ENCODE peak calls at places on chromosome 15, in five cellular contexts. One of them, this sample, is unnamed.

GRCh38 chr15:69474291-69474690 is 21.7 kb downstream of the RPLP1 start:
- DNase-seq in hippocampal formation: no peak
- DNase-seq in AML-193: no peak
- DNase-seq in sigmoid colon: no peak
- DNase-seq in HS-27A: no peak
- DNase-seq in this sample: no peak

GRCh38 chr15:46277994-46278885 is 643.4 kb downstream of the SQOR start:
- DNase-seq in hippocampal formation: peak
- DNase-seq in AML-193: no peak
- DNase-seq in sigmoid colon: no peak
- DNase-seq in HS-27A: no peak
- DNase-seq in this sample: no peak

GRCh38 chr15:99177679-99178078 is 71.7 kb downstream of the TTC23 start:
- DNase-seq in hippocampal formation: no peak
- DNase-seq in AML-193: no peak
- DNase-seq in sigmoid colon: no peak
- DNase-seq in HS-27A: no peak
- DNase-seq in this sample: no peak

GRCh38 chr15:73744293-73744692 is 8.9 kb downstream of the INSYN1 start:
- DNase-seq in hippocampal formation: no peak
- DNase-seq in AML-193: no peak
- DNase-seq in sigmoid colon: no peak
- DNase-seq in HS-27A: no peak
- DNase-seq in this sample: no peak

GRCh38 chr15:38035701-38036100 is 101.3 kb downstream of the TMCO5A start:
- DNase-seq in hippocampal formation: no peak
- DNase-seq in AML-193: no peak
- DNase-seq in sigmoid colon: no peak
- DNase-seq in HS-27A: peak
- DNase-seq in this sample: no peak

GRCh38 chr15:68815598-68815997 is 5.1 kb downstream of the ANP32A start:
- DNase-seq in hippocampal formation: no peak
- DNase-seq in AML-193: peak
- DNase-seq in sigmoid colon: no peak
- DNase-seq in HS-27A: peak
- DNase-seq in this sample: no peak

GRCh38 chr15:51887887-51888592 is 58.6 kb downstream of the TMOD3 start:
- DNase-seq in hippocampal formation: no peak
- DNase-seq in AML-193: no peak
- DNase-seq in sigmoid colon: no peak
- DNase-seq in HS-27A: no peak
- DNase-seq in this sample: no peak

GRCh38 chr15:56286213-56286612 is 42.5 kb upstream of the RFX7 start:
- DNase-seq in hippocampal formation: no peak
- DNase-seq in AML-193: no peak
- DNase-seq in sigmoid colon: no peak
- DNase-seq in HS-27A: no peak
- DNase-seq in this sample: no peak

GRCh38 chr15:64515196-64515595 is 54.8 kb downstream of the ZNF609 start:
- DNase-seq in hippocampal formation: no peak
- DNase-seq in AML-193: no peak
- DNase-seq in sigmoid colon: no peak
- DNase-seq in HS-27A: no peak
- DNase-seq in this sample: no peak

This sample was measured in cardiac septum.